ENCODE peak calls at places on chromosomes 7 and 10, in four cellular contexts. K, N, F and Z are unnamed samples.

GRCh38 chr10:26479766-26480492 is 41.8 kb downstream of the APBB1IP start:
- DNase-seq in F (no peak), N (no peak), K (no peak), Z (no peak)

GRCh38 chr10:16520900-16521299 is 779 bp downstream of the C1QL3 start:
- DNase-seq in F (no peak), N (peak; percentile 81), K (no peak), Z (no peak)

GRCh38 chr10:14004536-14004935 is 326.2 kb downstream of the FRMD4A start:
- DNase-seq in K (no peak), F (no peak), N (no peak), Z (no peak)

GRCh38 chr7:158683541-158683940 is 21.1 kb downstream of the NCAPG2 start:
- DNase-seq in K (no peak), N (no peak), F (no peak), Z (no peak)

GRCh38 chr7:64098-64521 is 128.3 kb upstream of the FAM20C start:
- DNase-seq in F (peak; percentile 21), K (no peak), N (peak; percentile 78), Z (no peak)

GRCh38 chr10:92544296-92544695 is 29.6 kb downstream of the IDE start:
- DNase-seq in K (peak; percentile 35), F (no peak), N (peak; percentile 25), Z (no peak)

GRCh38 chr7:92824450-92824849 is 11.9 kb downstream of the CDK6 start:
- DNase-seq in K (no peak), F (no peak), N (no peak), Z (no peak)

GRCh38 chr10:70007116-70007820 is 45.4 kb upstream of the MACROH2A2 start:
- DNase-seq in N (no peak), K (no peak), F (no peak), Z (no peak)

GRCh38 chr7:101168412-101169049 is 3.2 kb upstream of the VGF start:
- DNase-seq in F (no peak), N (no peak), K (no peak), Z (no peak)

GRCh38 chr7:33091641-33092191 is 17.5 kb downstream of the RP9 start:
- DNase-seq in N (no peak), K (no peak), F (no peak), Z (no peak)

GRCh38 chr7:33091111-33091531 is 18.1 kb downstream of the RP9 start:
- DNase-seq in F (no peak), K (no peak), N (no peak), Z (no peak)

GRCh38 chr7:33087858-33088257 is 21.3 kb downstream of the RP9 start:
- DNase-seq in K (no peak), F (no peak), N (no peak), Z (no peak)

GRCh38 chr7:33089142-33089541 is 20.1 kb downstream of the RP9 start:
- DNase-seq in N (no peak), K (no peak), F (no peak), Z (no peak)

GRCh38 chr7:33093266-33093665 is 15.9 kb downstream of the RP9 start:
- DNase-seq in K (no peak), N (no peak), F (no peak), Z (no peak)
- TF ChIP-seq JUND in K (no peak), N (no peak), F (no peak), Z (no peak)

GRCh38 chr7:18610331-18610948 is 114.9 kb downstream of the HDAC9 start:
- DNase-seq in N (peak; percentile 11), K (no peak), F (peak; percentile 44), Z (no peak)
- TF ChIP-seq JUND in N (no peak), K (no peak), F (no peak), Z (no peak)

DNA sequence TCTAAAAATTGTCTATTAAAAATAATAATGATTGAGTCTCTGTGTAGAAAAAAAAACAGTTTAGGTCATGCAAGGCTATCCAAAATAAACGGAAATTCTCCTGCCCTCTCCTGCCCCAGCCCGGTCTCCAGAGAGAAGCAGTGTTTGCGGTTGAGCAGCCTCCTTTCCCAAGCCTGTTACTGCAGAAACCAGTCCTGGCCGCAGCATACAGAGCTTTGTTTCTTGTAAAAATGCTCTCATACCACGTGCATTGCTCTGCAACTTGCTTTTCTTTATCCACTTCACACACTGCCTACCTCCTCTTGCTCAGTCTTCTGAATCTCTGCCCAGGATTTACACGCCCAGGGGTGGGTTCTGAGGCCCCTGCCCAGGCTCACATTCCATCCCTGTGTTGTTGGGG is 34.4 kb upstream of the CUL1 start:
- DNase-seq in N (no peak), K (no peak), F (no peak), Z (no peak)
- TF ChIP-seq JUND in N (no peak), K (no peak), F (no peak), Z (no peak)

GRCh38 chr7:31373337-31374289 is 33.1 kb upstream of the NEUROD6 start:
- DNase-seq in K (no peak), N (peak; percentile 52), F (peak; percentile 51), Z (peak; percentile 58)
- TF ChIP-seq JUND in K (no peak), N (no peak), F (no peak), Z (no peak)

DNA sequence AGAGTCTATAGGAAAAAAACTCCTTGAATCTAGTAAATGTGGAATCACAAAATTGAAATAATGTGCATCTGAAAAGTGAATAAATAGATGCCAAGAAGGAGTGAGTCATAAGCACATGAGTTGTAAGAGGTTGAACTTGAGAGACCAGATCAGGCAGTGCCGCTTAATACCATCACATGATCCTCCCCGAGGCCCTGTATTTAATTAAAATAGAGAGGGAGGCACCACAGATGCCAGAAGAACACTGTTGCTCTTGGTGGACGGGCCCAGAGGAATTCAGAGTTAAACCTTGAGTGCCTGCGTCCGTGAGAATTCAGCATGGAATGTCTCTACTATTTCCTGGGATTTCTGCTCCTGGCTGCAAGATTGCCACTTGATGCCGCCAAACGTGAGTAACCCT is at the start of gene GPNMB:
- DNase-seq in F (no peak), N (peak; percentile 62), K (no peak), Z (peak; percentile 77)
- TF ChIP-seq JUND in F (no peak), N (peak; percentile 69), K (no peak), Z (no peak)

GRCh38 chr10:86167101-86167761 is 199.4 kb downstream of the GRID1 start:
- DNase-seq in K (no peak), N (no peak), F (no peak), Z (no peak)

GRCh38 chr10:86169506-86170254 is 196.9 kb downstream of the GRID1 start:
- DNase-seq in N (no peak), F (no peak), K (no peak), Z (no peak)

GRCh38 chr10:86167762-86168128 is 198.8 kb downstream of the GRID1 start:
- DNase-seq in N (no peak), K (no peak), F (no peak), Z (no peak)

GRCh38 chr10:86169066-86169465 is 197.5 kb downstream of the GRID1 start:
- DNase-seq in N (no peak), F (no peak), K (no peak), Z (peak; percentile 20)

GRCh38 chr10:86168256-86168655 is 198.3 kb downstream of the GRID1 start:
- DNase-seq in K (no peak), F (no peak), N (no peak), Z (no peak)
- TF ChIP-seq JUND in K (no peak), F (no peak), N (no peak), Z (no peak)

GRCh38 chr7:2869981-2870380 is 25.9 kb upstream of the GNA12 start:
- DNase-seq in N (no peak), K (no peak), F (no peak), Z (no peak)
- TF ChIP-seq JUND in N (no peak), K (no peak), F (no peak), Z (no peak)

DNA sequence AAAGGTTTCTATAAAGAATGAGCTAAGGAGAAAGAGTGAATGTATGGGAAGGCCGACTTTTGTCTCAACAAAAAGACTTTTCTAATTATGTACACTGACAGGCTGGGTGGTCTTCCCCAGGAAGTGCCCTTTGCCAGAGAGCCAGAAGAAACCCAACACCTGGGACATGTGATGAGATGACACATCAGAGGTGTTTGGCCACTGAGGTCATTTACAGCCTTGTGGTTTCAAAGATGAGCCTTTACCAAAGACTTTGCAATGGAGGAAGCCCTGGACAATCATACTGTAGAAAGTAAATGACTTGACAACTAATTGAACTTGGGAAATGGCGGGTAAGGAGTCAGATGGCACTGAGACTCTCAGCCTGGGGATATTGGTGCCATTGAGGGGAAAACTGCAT is 3.4 kb upstream of the NRG3 start:
- DNase-seq in N (no peak), F (no peak), K (no peak), Z (no peak)
- TF ChIP-seq JUND in N (no peak), F (no peak), K (no peak), Z (no peak)

DNA sequence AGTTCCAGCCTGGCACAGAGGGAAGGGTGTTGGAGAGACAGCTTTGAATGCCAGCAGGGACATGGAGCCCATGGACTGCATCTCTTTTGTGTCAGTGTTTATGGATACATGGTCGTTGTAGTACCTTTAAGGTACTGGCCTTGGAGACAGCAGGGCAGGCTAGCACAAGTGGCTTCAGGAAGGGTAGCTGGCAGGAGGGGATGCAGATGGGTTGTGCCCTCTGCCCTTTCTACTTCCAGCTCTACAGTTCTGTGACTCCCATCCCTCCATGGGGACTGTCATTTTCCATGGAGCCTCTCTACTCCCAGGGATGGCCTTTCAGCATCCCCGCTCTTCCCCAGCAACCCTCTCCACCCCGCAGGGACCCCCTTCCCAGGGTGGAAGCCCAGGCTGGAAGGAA is 25.1 kb downstream of the POLL start:
- DNase-seq in N (no peak), F (no peak), K (no peak), Z (no peak)
- TF ChIP-seq JUND in N (no peak), F (no peak), K (no peak), Z (no peak)

GRCh38 chr10:86082556-86082955 is 284.0 kb downstream of the GRID1 start:
- DNase-seq in K (no peak), N (no peak), F (no peak), Z (no peak)
- TF ChIP-seq JUND in K (no peak), N (no peak), F (no peak), Z (no peak)